ENCODE peak calls at places on chromosomes 3 and 15, in six cellular contexts. K, J, Q, S, Y and M are unnamed samples.

GRCh38 chr3:152405915-152406802 is 137.4 kb downstream of the MBNL1 start:
- DNase-seq in Y (no peak), K (no peak), S (peak), Q (peak), J (no peak), M (no peak)

GRCh38 chr3:33146791-33147445 is 33.1 kb downstream of the CRTAP start:
- DNase-seq in S (no peak), Q (peak), K (no peak), J (no peak), Y (no peak), M (no peak)

GRCh38 chr15:43913941-43914340 is 87.1 kb downstream of the WDR76 start:
- DNase-seq in Y (no peak), J (no peak), Q (no peak), K (no peak), S (no peak), M (no peak)

GRCh38 chr15:64014995-64015394 is 31.3 kb downstream of the DAPK2 start:
- DNase-seq in Y (no peak), Q (no peak), S (no peak), K (no peak), J (no peak), M (no peak)

GRCh38 chr3:193732391-193732790 is 139.4 kb downstream of the OPA1 start:
- DNase-seq in K (peak), J (no peak), S (no peak), Y (no peak), Q (peak), M (peak)

GRCh38 chr15:69403611-69404010 is 10.5 kb upstream of the KIF23 start:
- DNase-seq in S (no peak), K (no peak), J (no peak), Q (peak), Y (no peak), M (no peak)

GRCh38 chr3:8464668-8465067 is 37.0 kb upstream of the LMCD1 start:
- DNase-seq in K (no peak), S (no peak), Y (no peak), J (no peak), Q (no peak), M (no peak)

GRCh38 chr3:149414557-149415231 is 37.2 kb upstream of the TM4SF1 start:
- DNase-seq in Q (peak), S (no peak), K (no peak), J (no peak), Y (no peak), M (no peak)

GRCh38 chr15:72011291-72011940 is 106.5 kb downstream of the MYO9A start:
- DNase-seq in Y (no peak), S (no peak), J (no peak), Q (no peak), K (no peak), M (no peak)